ENCODE peak calls at places on chromosomes 6 and 20, in ten cellular contexts. W is ovary, Q is fibroblast of pulmonary artery, K is heart left ventricle, T is heart right ventricle, B is esophagus squamous epithelium, H is brain microvascular endothelial cell, X is BE2C, I is epithelial cell of esophagus, Z is colonic mucosa. Y is an unnamed sample.

GRCh38 chr20:32918296-32918695 is 59.6 kb downstream of the EFCAB8 start:
- DNase-seq in W (no peak), Q (no peak), K (no peak), T (no peak), B (no peak), H (no peak), X (no peak), I (no peak), Z (peak; percentile 6), Y (no peak)

GRCh38 chr20:4045741-4046140 is 30.4 kb upstream of the RNF24 start:
- DNase-seq in W (no peak), Q (peak; percentile 54), K (no peak), T (no peak), B (no peak), H (peak; percentile 34), X (no peak), I (peak; percentile 60), Z (no peak), Y (peak; percentile 79)

GRCh38 chr20:37922016-37922415 is 19.1 kb downstream of the VSTM2L start:
- DNase-seq in W (no peak), Q (no peak), K (no peak), T (no peak), B (no peak), H (no peak), X (no peak), I (no peak), Z (no peak), Y (no peak)

GRCh38 chr6:36131517-36132220 is 1.4 kb downstream of the MAPK13 start:
- DNase-seq in W (peak; percentile 77), Q (peak; percentile 85), K (no peak), T (no peak), B (no peak), H (peak; percentile 77), X (peak; percentile 87), I (peak; percentile 14), Z (peak; percentile 84), Y (peak; percentile 87)

GRCh38 chr6:107047807-107048206 is 19.8 kb downstream of the MTRES1 start:
- DNase-seq in W (no peak), Q (no peak), K (no peak), T (no peak), B (no peak), H (no peak), X (no peak), I (no peak), Z (no peak), Y (no peak)

GRCh38 chr20:46371656-46372055 is 34.8 kb downstream of the ELMO2 start:
- DNase-seq in W (no peak), Q (no peak), K (no peak), T (no peak), B (no peak), H (no peak), X (no peak), I (no peak), Z (no peak), Y (peak; percentile 92)

GRCh38 chr20:62321521-62321948 is 18.7 kb downstream of the ADRM1 start:
- DNase-seq in W (no peak), Q (no peak), K (no peak), T (peak; percentile 18), B (no peak), H (no peak), X (peak; percentile 68), I (peak; percentile 75), Z (peak; percentile 29), Y (peak; percentile 19)

GRCh38 chr6:30107756-30108155 is 5.1 kb downstream of the TRIM31 start:
- DNase-seq in W (no peak), Q (no peak), K (no peak), T (no peak), B (no peak), H (no peak), X (no peak), I (peak; percentile 51), Z (no peak), Y (no peak)

GRCh38 chr6:16769986-16770376 is 8.7 kb upstream of the ATXN1 start:
- DNase-seq in W (no peak), Q (peak; percentile 70), K (no peak), T (no peak), B (no peak), H (peak; percentile 87), X (no peak), I (peak; percentile 40), Z (no peak), Y (peak; percentile 79)

GRCh38 chr20:62807444-62808210 is 3.0 kb downstream of the OGFR start:
- DNase-seq in W (no peak), Q (no peak), K (no peak), T (no peak), B (no peak), H (no peak), X (no peak), I (no peak), Z (no peak), Y (no peak)

GRCh38 chr6:145714731-145715130 is 20.6 kb downstream of the EPM2A start:
- DNase-seq in W (no peak), Q (no peak), K (no peak), T (no peak), B (no peak), H (no peak), X (no peak), I (no peak), Z (no peak), Y (peak; percentile 40)

GRCh38 chr6:98036344-98036743 is 753.3 kb upstream of the MMS22L start:
- DNase-seq in W (no peak), Q (no peak), K (no peak), T (no peak), B (no peak), H (no peak), X (no peak), I (no peak), Z (no peak), Y (no peak)

GRCh38 chr6:129567374-129567773 is 142.6 kb downstream of the ARHGAP18 start:
- DNase-seq in W (no peak), Q (peak; percentile 43), K (no peak), T (no peak), B (no peak), H (peak; percentile 28), X (peak; percentile 44), I (peak; percentile 65), Z (peak; percentile 21), Y (peak; percentile 52)
- TF ChIP-seq CTCF in W (no peak), Q (peak; percentile 55), K (peak; percentile 39), T (peak; percentile 20), B (no peak), H (peak; percentile 63), X (peak; percentile 30), I (peak; percentile 54), Z (peak; percentile 16), Y (peak; percentile 58)

DNA sequence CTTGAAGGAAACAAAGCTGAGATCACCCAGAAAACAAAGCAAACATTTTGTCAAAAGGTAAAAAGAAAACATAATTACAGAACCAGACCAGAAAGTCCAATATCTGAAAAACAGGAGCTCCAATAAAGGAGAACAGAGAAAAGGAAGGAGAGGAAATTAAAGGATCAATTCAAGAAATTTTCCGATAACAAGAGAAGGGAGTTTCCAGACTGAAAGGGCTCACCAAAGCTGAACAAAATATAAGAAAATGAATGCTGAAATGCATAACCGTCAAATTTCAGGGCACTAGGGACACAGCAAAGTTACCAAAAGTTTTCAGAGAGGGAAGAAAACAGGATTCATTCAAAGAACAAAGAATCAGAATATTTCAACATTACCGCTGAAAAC is 23.9 kb downstream of the ILRUN start:
- DNase-seq in W (no peak), Q (no peak), K (no peak), T (no peak), B (no peak), H (no peak), X (no peak), I (no peak), Z (no peak), Y (no peak)
- H3K4me3 ChIP-seq in W (no peak overlapping the region), Q (no peak overlapping the region), K (no peak overlapping the region), T (no peak overlapping the region), B (no peak overlapping the region), H (no peak overlapping the region), X (no peak overlapping the region), I (no peak overlapping the region), Z (no peak overlapping the region), Y (no peak overlapping the region)

DNA sequence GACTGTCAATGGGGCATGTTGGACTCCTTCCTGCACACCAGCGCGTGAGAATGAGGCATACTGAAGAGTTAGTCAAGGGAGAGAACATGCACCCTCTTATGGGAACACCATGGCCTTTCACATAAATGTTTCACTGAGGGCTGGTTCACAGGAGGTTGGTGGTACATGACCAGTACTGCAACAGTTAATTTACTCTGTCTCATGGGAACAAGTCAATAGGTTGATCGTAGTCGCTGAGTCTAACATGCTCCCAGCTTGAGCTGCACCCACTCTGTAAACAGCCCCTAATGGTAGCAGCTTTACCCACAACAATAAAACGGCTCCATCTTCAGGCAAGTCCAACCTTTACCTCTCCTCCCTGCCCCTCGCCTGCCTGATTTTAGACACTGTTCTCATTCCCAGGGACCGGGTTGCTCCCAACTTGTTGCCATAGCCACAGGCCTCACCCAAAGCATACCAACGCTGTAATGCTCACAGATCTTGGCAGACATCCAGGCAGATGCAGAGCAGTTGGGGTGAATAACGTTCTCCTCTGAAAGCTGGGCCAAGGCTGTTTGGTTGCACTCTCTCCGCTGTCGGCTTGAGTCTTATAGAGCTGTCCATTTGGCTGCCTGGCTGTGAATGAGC is 111.3 kb downstream of the LY86 start:
- DNase-seq in W (peak; percentile 77), Q (peak; percentile 96), K (peak; percentile 83), T (peak; percentile 52), B (no peak), H (peak; percentile 90), X (peak; percentile 72), I (peak; percentile 99), Z (peak; percentile 96), Y (peak; percentile 97)
- TF ChIP-seq CTCF in W (no peak), Q (no peak), K (peak; percentile 36), T (no peak), B (no peak), H (no peak), X (peak; percentile 19), I (no peak), Z (no peak), Y (no peak)

GRCh38 chr6:168385380-168385779 is 55.6 kb upstream of the SMOC2 start:
- DNase-seq in W (no peak), Q (peak; percentile 1), K (no peak), T (no peak), B (no peak), H (no peak), X (no peak), I (no peak), Z (no peak), Y (peak; percentile 25)
- H3K4me3 ChIP-seq in W (no peak overlapping the region), Q (no peak overlapping the region), K (no peak overlapping the region), T (no peak overlapping the region), B (no peak overlapping the region), H (no peak overlapping the region), X (no peak overlapping the region), I (no peak overlapping the region), Z (no peak overlapping the region), Y (no peak overlapping the region)

GRCh38 chr20:64053841-64054661 is 4.6 kb upstream of the SOX18 start:
- DNase-seq in W (no peak), Q (peak; percentile 84), K (peak; percentile 88), T (peak; percentile 80), B (no peak), H (no peak), X (peak; percentile 81), I (no peak), Z (no peak), Y (no peak)
- TF ChIP-seq CTCF in W (no peak), Q (peak; percentile 30), K (no peak), T (no peak), B (no peak), H (peak; percentile 54), X (peak; percentile 64), I (no peak), Z (no peak), Y (no peak)

Y was measured in fibroblast of mammary gland.